ENCODE peak calls at places on chromosomes 11 and 22, in five cellular contexts. C is nucleus accumbens; V is T-helper 9 cell; L is stimulated activated CD4-positive, alpha-beta T cell treated with anti-CD3 and anti-CD28 coated beads, TNF-alpha, amount 100 ng/mL, for 1 hour; R is posterior cingulate gyrus. G is an unnamed sample.

GRCh38 chr11:73012121-73012863 is 129.8 kb downstream of the FCHSD2 start:
- DNase-seq in C (no peak), R (no peak), L (no peak), V (no peak), G (no peak)

GRCh38 chr22:40648386-40648785 is 11.9 kb upstream of the MRTFA start:
- DNase-seq in V (no peak), L (no peak), C (no peak), R (no peak), G (no peak)

GRCh38 chr11:134637091-134638015 is 225.3 kb upstream of the B3GAT1 start:
- DNase-seq in R (no peak), C (no peak), L (no peak), V (no peak), G (no peak)

GRCh38 chr11:75022759-75023396 is 34.1 kb downstream of the NEU3 start:
- DNase-seq in R (peak), V (peak), C (no peak), L (peak), G (peak)

GRCh38 chr11:79200398-79201070 is 240.3 kb downstream of the TENM4 start:
- DNase-seq in C (no peak), L (no peak), V (no peak), R (no peak), G (no peak)

GRCh38 chr11:35763301-35763700 is 100.7 kb downstream of the TRIM44 start:
- DNase-seq in C (no peak), R (no peak), L (no peak), V (no peak), G (no peak)

GRCh38 chr11:8683115-8683807 is 669 bp downstream of the RPL27A start:
- DNase-seq in V (no peak), C (no peak), R (no peak), L (no peak), G (no peak)

GRCh38 chr11:16603890-16604783 is 134.3 kb upstream of the C11orf58 start:
- DNase-seq in L (no peak), R (peak), C (no peak), V (no peak), G (no peak)

GRCh38 chr22:36467946-36468345 is 13.5 kb downstream of the TXN2 start:
- DNase-seq in C (no peak), L (no peak), V (no peak), R (no peak), G (no peak)

GRCh38 chr11:130602700-130603584 is 154.5 kb downstream of the ADAMTS15 start:
- DNase-seq in C (no peak), R (no peak), L (no peak), V (no peak), G (no peak)

GRCh38 chr11:109371444-109372176 is 50.4 kb upstream of the C11orf87 start:
- DNase-seq in C (no peak), V (no peak), R (no peak), L (no peak), G (no peak)

GRCh38 chr22:48896766-48897637 is 930.7 kb downstream of the BRD1 start:
- DNase-seq in R (no peak), L (no peak), C (no peak), V (no peak), G (no peak)

GRCh38 chr11:125305346-125305745 is 140.8 kb downstream of the PKNOX2 start:
- DNase-seq in V (no peak), C (no peak), R (no peak), L (no peak), G (no peak)

GRCh38 chr22:46861968-46862367 is 99.5 kb downstream of the TBC1D22A start:
- DNase-seq in C (no peak), L (no peak), V (no peak), R (no peak), G (no peak)

GRCh38 chr22:20110359-20110985 is 5.4 kb upstream of the RANBP1 start:
- DNase-seq in C (no peak), V (no peak), R (no peak), L (no peak), G (no peak)

GRCh38 chr11:130865091-130865771 is 51.0 kb downstream of the SNX19 start:
- DNase-seq in V (no peak), R (no peak), L (no peak), C (no peak), G (no peak)

GRCh38 chr11:110125632-110126031 is 32.4 kb downstream of the ZC3H12C start:
- DNase-seq in L (no peak), C (no peak), R (no peak), V (no peak), G (no peak)

GRCh38 chr11:83970061-83970671 is 684.0 kb upstream of the CCDC90B start:
- DNase-seq in C (no peak), V (no peak), R (no peak), L (no peak), G (no peak)

GRCh38 chr22:19537941-19538488 is 13.8 kb upstream of the CLDN5 start:
- DNase-seq in C (no peak), L (no peak), V (no peak), R (no peak), G (no peak)

GRCh38 chr11:100152751-100153150 is 534.3 kb upstream of the ARHGAP42 start:
- DNase-seq in V (no peak), R (no peak), C (no peak), L (no peak), G (no peak)

G was measured in T-cell.